ENCODE peak calls at places on chromosome 15, in eight cellular contexts. Z is WTC11, C is neural crest cell, L is PC-9, F is adrenal gland, U is fibroblast of the aortic adventitia, E is colonic mucosa, Q is lower leg skin. S is an unnamed sample.

GRCh38 chr15:67433495-67434099 is 87.3 kb upstream of the C15orf61 start:
- DNase-seq in C (peak), L (peak), U (peak), Q (peak), E (peak), F (peak), Z (peak), S (no peak)

GRCh38 chr15:57165992-57166391 is 210.3 kb upstream of the CGNL1 start:
- DNase-seq in L (no peak), U (peak), E (no peak), Z (no peak), Q (no peak), C (no peak), F (no peak), S (no peak)

GRCh38 chr15:65309882-65310418 is 5.5 kb downstream of the RNU5B-1 start:
- DNase-seq in L (no peak), Z (no peak), C (no peak), U (no peak), E (no peak), F (no peak), Q (no peak), S (no peak)

GRCh38 chr15:48646364-48646763 is 855 bp upstream of the FBN1 start:
- DNase-seq in L (no peak), F (no peak), C (no peak), E (no peak), Z (no peak), U (no peak), Q (no peak), S (no peak)

GRCh38 chr15:83998486-83998885 is 237.1 kb upstream of the GOLGA6L4 start:
- DNase-seq in Q (no peak), U (no peak), F (no peak), E (no peak), C (no peak), L (no peak), Z (no peak), S (no peak)

GRCh38 chr15:33467146-33467815 is 156.5 kb downstream of the RYR3 start:
- DNase-seq in E (no peak), C (no peak), U (no peak), Z (no peak), Q (no peak), L (no peak), F (no peak), S (no peak)

GRCh38 chr15:73686781-73687256 is 2.6 kb downstream of the CD276 start:
- DNase-seq in C (no peak), Q (peak), U (peak), Z (no peak), F (peak), E (no peak), L (no peak), S (no peak)

GRCh38 chr15:85704720-85705119 is 90.0 kb downstream of the KLHL25 start:
- DNase-seq in Q (no peak), C (no peak), F (no peak), Z (no peak), L (no peak), E (no peak), U (peak), S (no peak)

GRCh38 chr15:32718822-32719716 is 1.3 kb downstream of the GREM1 start:
- DNase-seq in L (no peak), U (no peak), E (peak), C (peak), Z (peak), F (no peak), Q (no peak), S (no peak)

GRCh38 chr15:76391847-76392246 is 55.3 kb downstream of the ISL2 start:
- DNase-seq in Q (no peak), Z (no peak), U (peak), F (no peak), L (no peak), C (no peak), E (no peak), S (no peak)

GRCh38 chr15:52797625-52798501 is 7.7 kb upstream of the ONECUT1 start:
- DNase-seq in E (no peak), Z (peak), F (no peak), U (no peak), Q (no peak), C (no peak), L (no peak), S (no peak)

GRCh38 chr15:96560246-96560895 is 229.9 kb downstream of the NR2F2 start:
- DNase-seq in L (no peak), Q (no peak), U (no peak), E (no peak), C (no peak), F (no peak), Z (no peak), S (no peak)

GRCh38 chr15:70096215-70096974 is 1.3 kb downstream of the TLE3 start:
- DNase-seq in E (peak), L (peak), U (no peak), Z (peak), F (peak), C (peak), Q (peak), S (no peak)

GRCh38 chr15:33197636-33198035 is 3.1 kb upstream of the FMN1 start:
- DNase-seq in C (no peak), E (no peak), Z (no peak), F (no peak), Q (no peak), U (no peak), L (no peak), S (no peak)

GRCh38 chr15:98689431-98689861 is 41.1 kb downstream of the IGF1R start:
- DNase-seq in U (peak), E (no peak), C (no peak), Q (no peak), Z (no peak), F (peak), L (peak), S (no peak)

GRCh38 chr15:58932791-58933310 is 628 bp downstream of the SLTM start:
- DNase-seq in Q (no peak), U (peak), F (no peak), E (no peak), Z (no peak), C (no peak), L (no peak), S (peak)

GRCh38 chr15:70508561-70509281 is 254.6 kb downstream of the UACA start:
- DNase-seq in U (peak), E (no peak), C (no peak), F (no peak), Q (no peak), L (peak), Z (no peak), S (no peak)

GRCh38 chr15:52558196-52558595 is 10.6 kb downstream of the ARPP19 start:
- DNase-seq in Q (no peak), F (peak), E (no peak), U (peak), L (no peak), Z (no peak), C (no peak), S (no peak)

GRCh38 chr15:25683911-25684310 is 179.2 kb downstream of the ATP10A start:
- DNase-seq in F (no peak), Q (no peak), C (no peak), Z (peak), L (no peak), E (no peak), U (no peak), S (no peak)

GRCh38 chr15:87154771-87155170 is 1075.1 kb downstream of the AGBL1 start:
- DNase-seq in Q (no peak), L (no peak), F (no peak), Z (no peak), C (no peak), E (no peak), U (peak), S (no peak)

GRCh38 chr15:44550256-44550655 is 13.3 kb downstream of the EIF3J start:
- DNase-seq in U (peak), Z (no peak), E (no peak), Q (no peak), F (no peak), C (no peak), L (no peak), S (no peak)

GRCh38 chr15:35618260-35619188 is 72.6 kb upstream of the DPH6 start:
- DNase-seq in U (peak), F (no peak), Z (no peak), E (no peak), L (no peak), C (no peak), Q (no peak), S (no peak)

GRCh38 chr15:69380100-69380725 is 33.9 kb upstream of the KIF23 start:
- DNase-seq in F (no peak), C (no peak), Z (peak), E (peak), L (no peak), Q (no peak), U (peak), S (no peak)

GRCh38 chr15:100383302-100384107 is 41.7 kb upstream of the ADAMTS17 start:
- DNase-seq in Q (no peak), Z (peak), C (no peak), E (peak), F (peak), U (peak), L (peak), S (no peak)

GRCh38 chr15:48619446-48619845 is 26.1 kb downstream of the FBN1 start:
- DNase-seq in C (no peak), E (no peak), L (no peak), Q (no peak), F (no peak), Z (no peak), U (no peak), S (no peak)

GRCh38 chr15:65824031-65824743 is 32.1 kb upstream of the DENND4A start:
- DNase-seq in C (peak), F (peak), Q (peak), U (peak), Z (peak), L (peak), E (peak), S (no peak)

GRCh38 chr15:66232267-66232625 is 21.3 kb downstream of the MEGF11 start:
- DNase-seq in C (no peak), U (no peak), E (no peak), Q (no peak), L (no peak), Z (no peak), F (no peak), S (no peak)

GRCh38 chr15:33834892-33835730 is 133.2 kb upstream of the CHRM5 start:
- DNase-seq in U (no peak), Q (no peak), L (no peak), E (no peak), C (no peak), Z (peak), F (no peak), S (no peak)

GRCh38 chr15:36501063-36501678 is 78.3 kb upstream of the CDIN1 start:
- DNase-seq in L (peak), E (peak), F (no peak), Q (no peak), U (peak), C (peak), Z (peak), S (no peak)

GRCh38 chr15:69236505-69236904 is 62.2 kb upstream of the PAQR5 start:
- DNase-seq in U (no peak), Z (no peak), E (no peak), Q (no peak), L (no peak), F (no peak), C (no peak), S (no peak)

GRCh38 chr15:86892774-86893449 is 813.2 kb downstream of the AGBL1 start:
- DNase-seq in Q (no peak), Z (no peak), F (no peak), U (peak), C (no peak), E (no peak), L (no peak), S (no peak)

GRCh38 chr15:69475769-69476358 is 23.2 kb downstream of the RPLP1 start:
- DNase-seq in E (peak), Z (peak), L (peak), C (peak), Q (peak), F (peak), U (peak), S (peak)

GRCh38 chr15:101115887-101116680 is 135.8 kb downstream of the CHSY1 start:
- DNase-seq in C (no peak), L (no peak), U (peak), E (no peak), Z (no peak), Q (no peak), F (peak), S (no peak)

GRCh38 chr15:73295630-73296286 is 73.0 kb downstream of the HCN4 start:
- DNase-seq in C (no peak), Q (no peak), U (peak), L (no peak), F (no peak), E (no peak), Z (no peak), S (no peak)

GRCh38 chr15:60917469-60918130 is 311.5 kb downstream of the RORA start:
- DNase-seq in Q (no peak), F (peak), Z (no peak), E (peak), L (no peak), C (no peak), U (peak), S (no peak)

GRCh38 chr15:25762015-25762662 is 101.0 kb downstream of the ATP10A start:
- DNase-seq in E (no peak), Z (no peak), L (no peak), F (no peak), Q (no peak), C (no peak), U (no peak), S (peak)

GRCh38 chr15:91311986-91312385 is 211.9 kb downstream of the SV2B start:
- DNase-seq in L (no peak), Q (no peak), Z (no peak), F (no peak), U (no peak), C (no peak), E (no peak), S (no peak)

DNA sequence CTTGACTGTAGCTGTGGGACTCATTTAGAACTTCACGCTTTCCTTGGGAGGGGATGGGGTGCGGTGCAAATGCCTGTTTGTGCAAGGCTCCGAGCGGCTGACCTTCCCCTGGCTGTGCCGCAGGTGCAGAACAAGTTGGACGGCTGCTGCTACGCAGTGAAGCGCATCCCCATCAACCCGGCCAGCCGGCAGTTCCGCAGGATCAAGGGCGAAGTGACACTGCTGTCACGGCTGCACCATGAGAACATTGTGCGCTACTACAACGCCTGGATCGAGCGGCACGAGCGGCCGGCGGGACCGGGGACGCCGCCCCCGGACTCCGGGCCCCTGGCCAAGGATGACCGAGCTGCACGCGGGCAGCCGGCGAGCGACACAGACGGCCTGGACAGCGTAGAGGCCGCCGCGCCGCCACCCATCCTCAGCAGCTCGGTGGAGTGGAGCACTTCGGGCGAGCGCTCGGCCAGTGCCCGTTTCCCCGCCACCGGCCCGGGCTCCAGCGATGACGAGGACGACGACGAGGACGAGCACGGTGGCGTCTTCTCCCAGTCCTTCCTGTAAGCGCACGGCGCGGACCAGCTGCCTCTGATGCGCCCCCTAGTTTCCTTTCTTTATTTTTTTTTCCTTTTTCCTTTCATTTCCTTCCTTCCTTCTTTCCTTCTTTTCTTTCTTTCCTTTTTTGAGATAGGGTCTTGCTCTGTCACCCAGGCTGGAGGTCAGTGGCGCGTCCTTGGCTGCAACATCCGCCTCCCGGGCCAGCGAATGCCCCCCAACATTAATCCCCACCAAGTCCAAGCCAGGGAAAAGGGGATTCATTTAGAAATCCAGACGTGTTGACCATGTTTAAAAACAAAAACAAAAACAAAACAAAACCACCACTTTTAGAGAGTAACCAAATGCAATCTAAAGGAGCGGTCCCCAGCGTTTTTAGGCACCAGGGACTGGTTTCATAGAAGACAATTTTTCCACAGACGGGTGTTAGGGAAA is 42.7 kb downstream of the EIF2AK4 start:
- DNase-seq in L (no peak), E (peak), U (peak), Z (peak), F (peak), Q (peak), C (peak), S (no peak)
- TF ChIP-seq CTCF in L (no peak), E (no peak), U (peak), Z (no peak), F (peak), Q (no peak), C (peak), S (peak)

GRCh38 chr15:71733122-71733521 is 77.2 kb upstream of the NR2E3 start:
- DNase-seq in F (no peak), Q (no peak), E (no peak), U (no peak), L (no peak), Z (no peak), C (no peak), S (no peak)

GRCh38 chr15:71735013-71735757 is 75.2 kb upstream of the NR2E3 start:
- DNase-seq in Z (no peak), E (no peak), L (no peak), U (no peak), F (no peak), Q (no peak), C (no peak), S (no peak)

GRCh38 chr15:71729319-71729718 is 81.0 kb upstream of the NR2E3 start:
- DNase-seq in U (no peak), F (no peak), C (no peak), E (no peak), L (no peak), Z (no peak), Q (no peak), S (no peak)

GRCh38 chr15:71732636-71733035 is 77.7 kb upstream of the NR2E3 start:
- DNase-seq in Q (no peak), U (no peak), L (no peak), E (peak), Z (no peak), C (no peak), F (no peak), S (no peak)

GRCh38 chr15:71730277-71731144 is 79.8 kb upstream of the NR2E3 start:
- DNase-seq in C (peak), E (peak), U (peak), Z (peak), Q (no peak), L (peak), F (peak), S (no peak)
- TF ChIP-seq CTCF in C (peak), E (peak), U (peak), Z (peak), Q (peak), L (peak), F (peak), S (peak)

GRCh38 chr15:93178371-93178770 is 89.4 kb upstream of the RGMA start:
- DNase-seq in L (no peak), Q (peak), U (no peak), C (no peak), Z (peak), F (no peak), E (no peak), S (no peak)
- TF ChIP-seq CTCF in L (no peak), Q (no peak), U (no peak), C (peak), Z (peak), F (no peak), E (no peak), S (peak)

GRCh38 chr15:89759835-89760234 is 8.8 kb upstream of the MESP1 start:
- DNase-seq in U (no peak), L (no peak), F (no peak), Z (no peak), C (no peak), Q (no peak), E (no peak), S (no peak)

GRCh38 chr15:89758981-89759380 is 7.9 kb upstream of the MESP1 start:
- DNase-seq in C (no peak), Z (no peak), Q (peak), F (no peak), L (no peak), U (no peak), E (no peak), S (no peak)

GRCh38 chr15:89761929-89762328 is 10.9 kb upstream of the MESP1 start:
- DNase-seq in L (no peak), U (no peak), F (no peak), Q (peak), Z (no peak), C (no peak), E (peak), S (no peak)

GRCh38 chr15:89760303-89761008 is 9.4 kb upstream of the MESP1 start:
- DNase-seq in C (peak), U (peak), L (peak), Q (peak), Z (peak), F (peak), E (peak), S (peak)

DNA sequence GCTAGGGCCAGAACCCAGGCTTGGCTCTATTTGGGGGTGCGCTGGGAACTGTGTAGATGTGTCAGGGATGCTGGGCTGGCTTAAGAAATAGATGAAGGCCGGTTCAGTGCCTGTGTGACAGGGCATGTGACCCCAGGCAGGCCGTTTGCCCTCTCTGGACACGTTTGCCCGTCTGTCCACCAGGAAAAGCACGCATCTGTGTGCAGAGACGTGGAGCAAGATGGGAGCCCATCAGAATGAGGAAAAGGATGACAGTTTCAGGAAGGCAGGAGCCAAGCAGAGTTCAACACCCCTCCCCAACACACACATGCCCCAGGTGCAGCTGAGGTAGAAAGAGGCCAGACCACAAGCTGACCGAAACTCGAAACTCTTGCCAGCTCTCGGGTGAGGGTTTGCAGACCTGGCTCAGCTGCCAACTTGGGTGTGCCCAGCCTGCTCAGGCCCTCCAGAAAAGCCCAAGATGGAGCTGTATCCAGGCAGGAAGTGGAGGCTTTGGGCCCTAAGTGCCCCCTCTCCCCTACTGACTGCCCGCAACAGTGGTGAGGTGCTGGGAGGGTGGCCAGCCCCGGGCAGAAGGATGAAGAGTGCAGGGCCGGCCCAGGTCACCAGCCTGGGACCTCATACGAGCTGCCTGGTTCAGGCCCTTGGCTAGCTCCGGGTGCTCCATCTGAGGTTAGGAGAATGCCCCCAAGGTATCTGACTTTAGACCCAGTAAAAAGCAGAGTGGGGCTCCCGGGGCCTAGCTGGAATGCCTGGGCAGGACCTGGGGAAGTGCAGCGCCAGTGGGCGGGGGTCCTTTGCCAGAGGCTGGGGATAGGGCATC is 10.2 kb upstream of the MESP1 start:
- DNase-seq in C (no peak), U (no peak), E (no peak), Q (peak), F (no peak), Z (no peak), L (peak), S (no peak)
- TF ChIP-seq CTCF in C (no peak), U (no peak), E (peak), Q (no peak), F (peak), Z (no peak), L (peak), S (peak)

GRCh38 chr15:93018574-93018973 is 70.4 kb downstream of the RGMA start:
- DNase-seq in Z (no peak), L (no peak), Q (no peak), E (no peak), U (peak), F (no peak), C (no peak), S (no peak)
- TF ChIP-seq CTCF in Z (no peak), L (no peak), Q (no peak), E (no peak), U (peak), F (no peak), C (peak), S (peak)

S was measured in type B pancreatic cell.